ENCODE peak calls at places on chromosomes 4 and X, in six cellular contexts. I, C, B, N, E and F are unnamed samples.

GRCh38 chr4:158530391-158530790 is 8.7 kb downstream of the RXFP1 start:
- DNase-seq in I (no peak), C (no peak), B (no peak), N (no peak), E (no peak), F (no peak)

GRCh38 chrX:101370888-101371504 is 15.0 kb downstream of the BTK start:
- DNase-seq in I (no peak), C (no peak), B (no peak), N (no peak), E (no peak), F (no peak)

GRCh38 chrX:97672608-97673007 is 788.9 kb downstream of the RPA4 start:
- DNase-seq in I (no peak), C (no peak), B (no peak), N (no peak), E (no peak), F (no peak)

GRCh38 chrX:75181721-75182120 is 25.6 kb upstream of the ABCB7 start:
- DNase-seq in I (no peak), C (no peak), B (no peak), N (no peak), E (no peak), F (no peak)

GRCh38 chrX:12956704-12957541 is 18.0 kb upstream of the TMSB4X start:
- DNase-seq in I (peak), C (no peak), B (no peak), N (peak), E (no peak), F (no peak)

GRCh38 chr4:36313687-36314086 is 32.3 kb downstream of the DTHD1 start:
- DNase-seq in I (no peak), C (no peak), B (no peak), N (no peak), E (no peak), F (no peak)

GRCh38 chrX:49063715-49064114 is 4.9 kb downstream of the CCDC120 start:
- DNase-seq in I (no peak), C (no peak), B (no peak), N (no peak), E (no peak), F (no peak)

GRCh38 chr4:1347410-1347864 is 429 bp downstream of the UVSSA start:
- DNase-seq in I (peak), C (peak), B (peak), N (peak), E (peak), F (peak)

GRCh38 chrX:70096052-70096451 is 33.8 kb downstream of the OTUD6A start:
- DNase-seq in I (no peak), C (no peak), B (no peak), N (no peak), E (no peak), F (no peak)

GRCh38 chr4:7966281-7967062 is 26.8 kb upstream of the AFAP1 start:
- DNase-seq in I (no peak), C (no peak), B (no peak), N (no peak), E (no peak), F (no peak)

GRCh38 chrX:73448379-73448778 is 1.5 kb downstream of the CDX4 start:
- DNase-seq in I (peak), C (no peak), B (no peak), N (no peak), E (no peak), F (no peak)

GRCh38 chr4:78625073-78625472 is 73.5 kb downstream of the ANXA3 start:
- DNase-seq in I (no peak), C (no peak), B (no peak), N (peak), E (no peak), F (no peak)

GRCh38 chrX:71095971-71096701 is 485 bp downstream of the FOXO4 start:
- DNase-seq in I (no peak), C (no peak), B (no peak), N (no peak), E (peak), F (peak)

GRCh38 chr4:33628296-33628695 is 2616.0 kb downstream of the ARAP2 start:
- DNase-seq in I (no peak), C (peak), B (no peak), N (no peak), E (no peak), F (no peak)

GRCh38 chr4:576991-577498 is 950 bp upstream of the TMEM271 start:
- DNase-seq in I (no peak), C (no peak), B (no peak), N (no peak), E (no peak), F (no peak)

GRCh38 chr4:118180776-118181175 is 146.5 kb downstream of the NDST3 start:
- DNase-seq in I (no peak), C (no peak), B (no peak), N (no peak), E (no peak), F (no peak)

GRCh38 chr4:140943887-140944515 is 187.8 kb upstream of the TBC1D9 start:
- DNase-seq in I (no peak), C (no peak), B (no peak), N (no peak), E (no peak), F (no peak)

GRCh38 chr4:95850161-95850560 is 10.3 kb downstream of the PDHA2 start:
- DNase-seq in I (no peak), C (no peak), B (no peak), N (no peak), E (no peak), F (no peak)

GRCh38 chr4:16693040-16693506 is 205.4 kb downstream of the LDB2 start:
- DNase-seq in I (no peak), C (no peak), B (no peak), N (no peak), E (no peak), F (no peak)

GRCh38 chr4:151226004-151226932 is 50.7 kb upstream of the PRSS48 start:
- DNase-seq in I (no peak), C (no peak), B (no peak), N (no peak), E (no peak), F (no peak)

GRCh38 chrX:45070116-45071007 is 130.3 kb downstream of the DIPK2B start:
- DNase-seq in I (no peak), C (no peak), B (no peak), N (no peak), E (no peak), F (no peak)

GRCh38 chr4:46211406-46211805 is 87.6 kb upstream of the GABRG1 start:
- DNase-seq in I (no peak), C (no peak), B (no peak), N (no peak), E (no peak), F (no peak)